ENCODE peak calls at places on chromosomes 13 and 19, in eight cellular contexts. T is Peyer's patch, D is right atrium auricular region, C is transverse colon, X is left lung, J is fibroblast of lung, S is tibial nerve, I is heart left ventricle. Z is an unnamed sample. For H3K27me3, the result is how much of the 10 kb centered on the place peaks cover.

GRCh38 chr13:41152005-41152404 is 19.4 kb upstream of the KBTBD6 start:
- DNase-seq in T (no peak), S (no peak), X (no peak), C (no peak), I (no peak), J (no peak), D (no peak), Z (no peak)

GRCh38 chr19:41565384-41565730 is 10.6 kb upstream of the CEACAM21 start:
- DNase-seq in C (no peak), J (no peak), T (no peak), D (no peak), I (no peak), X (no peak), S (no peak), Z (no peak)

GRCh38 chr13:106797081-106797640 is 229.2 kb upstream of the ARGLU1 start:
- DNase-seq in C (no peak), D (no peak), J (no peak), I (no peak), S (no peak), X (no peak), T (no peak), Z (no peak)

GRCh38 chr19:47716270-47716937 is 3.2 kb downstream of the EHD2 start:
- DNase-seq in I (no peak), D (no peak), T (no peak), J (no peak), C (no peak), S (no peak), X (no peak), Z (no peak)

GRCh38 chr19:50880241-50880640 is 7.0 kb downstream of the KLK2 start:
- DNase-seq in J (no peak), C (no peak), S (no peak), D (no peak), T (no peak), I (no peak), X (no peak), Z (no peak)

GRCh38 chr19:51821921-51822716 is 27.2 kb downstream of the FPR3 start:
- DNase-seq in X (no peak), J (no peak), I (no peak), S (no peak), T (no peak), D (no peak), C (no peak), Z (no peak)

GRCh38 chr13:49667773-49668172 is 23.5 kb downstream of the EBPL start:
- DNase-seq in T (no peak), D (no peak), X (no peak), C (no peak), S (no peak), I (no peak), J (peak), Z (no peak)

GRCh38 chr19:49488863-49489537 is 1.6 kb downstream of the RPL13A start:
- DNase-seq in S (no peak), I (no peak), C (no peak), D (no peak), T (no peak), J (no peak), X (no peak), Z (no peak)

GRCh38 chr13:94967183-94968039 is 255.1 kb upstream of the SOX21 start:
- DNase-seq in T (no peak), I (no peak), S (no peak), C (no peak), J (peak), X (no peak), D (no peak), Z (no peak)

GRCh38 chr13:52862358-52863206 is 14.1 kb upstream of the PCDH8 start:
- DNase-seq in X (no peak), D (no peak), J (no peak), I (no peak), C (peak), T (no peak), S (no peak), Z (no peak)

GRCh38 chr19:9150650-9151049 is 10.5 kb downstream of the ZNF317 start:
- DNase-seq in S (no peak), D (peak), J (no peak), C (no peak), X (no peak), I (no peak), T (no peak), Z (no peak)

GRCh38 chr19:16772841-16773240 is 53.2 kb downstream of the NWD1 start:
- DNase-seq in C (no peak), T (no peak), X (no peak), J (no peak), D (no peak), I (no peak), S (no peak), Z (no peak)

GRCh38 chr19:843180-843835 is 2.5 kb downstream of the PRTN3 start:
- DNase-seq in X (no peak), J (no peak), C (no peak), S (no peak), T (no peak), I (no peak), D (no peak), Z (no peak)

GRCh38 chr19:38635483-38636399 is 11.7 kb upstream of the ACTN4 start:
- DNase-seq in D (no peak), C (no peak), S (no peak), I (no peak), T (no peak), X (no peak), J (no peak), Z (no peak)

GRCh38 chr13:40137400-40137799 is 481.9 kb downstream of the COG6 start:
- DNase-seq in X (no peak), J (no peak), D (no peak), C (no peak), S (no peak), I (no peak), T (no peak), Z (no peak)

GRCh38 chr13:79423801-79424642 is 18.0 kb upstream of the RBM26 start:
- DNase-seq in C (no peak), T (no peak), D (no peak), J (peak), S (no peak), I (no peak), X (no peak), Z (no peak)

GRCh38 chr19:28633223-28634030 is 579.5 kb downstream of the UQCRFS1 start:
- DNase-seq in X (peak), D (no peak), S (no peak), J (peak), I (no peak), C (peak), T (no peak), Z (no peak)

GRCh38 chr19:48569814-48570213 is 17.8 kb downstream of the SULT2B1 start:
- DNase-seq in S (no peak), C (no peak), T (no peak), J (peak), I (no peak), D (no peak), X (no peak), Z (no peak)

GRCh38 chr13:85806553-85807175 is 7.4 kb upstream of the SLITRK6 start:
- DNase-seq in J (peak), C (no peak), D (no peak), T (no peak), I (no peak), S (no peak), X (no peak), Z (no peak)

GRCh38 chr13:46613409-46614049 is 60.6 kb downstream of the LRCH1 start:
- DNase-seq in C (no peak), D (no peak), J (no peak), X (no peak), T (no peak), I (no peak), S (no peak), Z (no peak)

GRCh38 chr13:75825161-75825560 is 189.0 kb downstream of the LMO7 start:
- DNase-seq in X (no peak), S (no peak), D (no peak), C (no peak), J (no peak), T (no peak), I (no peak), Z (no peak)

GRCh38 chr13:75480691-75481175 is 1.2 kb downstream of the TBC1D4 start:
- DNase-seq in C (peak), I (peak), S (peak), D (peak), J (peak), X (peak), T (no peak), Z (peak)

GRCh38 chr13:94710881-94711560 is 1.3 kb downstream of the SOX21 start:
- DNase-seq in J (no peak), D (no peak), X (no peak), C (no peak), S (no peak), I (no peak), T (no peak), Z (no peak)

GRCh38 chr13:24106429-24106828 is 54.1 kb upstream of the SPATA13 start:
- DNase-seq in J (no peak), T (no peak), C (no peak), I (no peak), S (no peak), X (no peak), D (no peak), Z (peak)

GRCh38 chr19:5627395-5627904 is 4.6 kb downstream of the SAFB start:
- DNase-seq in S (peak), X (peak), I (peak), J (peak), C (peak), D (no peak), T (peak), Z (peak)

GRCh38 chr13:38418286-38418685 is 68.6 kb downstream of the UFM1 start:
- DNase-seq in I (no peak), J (no peak), C (no peak), X (no peak), D (no peak), T (no peak), S (no peak), Z (no peak)

GRCh38 chr13:86002921-86003488 is 203.8 kb upstream of the SLITRK6 start:
- DNase-seq in T (no peak), C (no peak), D (no peak), S (no peak), I (no peak), X (no peak), J (no peak), Z (no peak)

GRCh38 chr19:38742906-38743305 is 1.4 kb downstream of the CAPN12 start:
- DNase-seq in D (no peak), J (no peak), C (no peak), S (no peak), T (no peak), X (no peak), I (no peak), Z (no peak)

GRCh38 chr19:42270346-42271044 is 1.4 kb downstream of the CIC start:
- DNase-seq in S (peak), C (peak), J (peak), T (peak), D (no peak), X (peak), I (no peak), Z (peak)

GRCh38 chr13:101611491-101612475 is 159.3 kb downstream of the ITGBL1 start:
- DNase-seq in J (peak), X (no peak), D (no peak), T (no peak), I (no peak), C (no peak), S (no peak), Z (no peak)

GRCh38 chr13:51942189-51942588 is 69.1 kb downstream of the ATP7B start:
- DNase-seq in T (no peak), C (peak), X (no peak), S (no peak), J (no peak), I (no peak), D (no peak), Z (no peak)

GRCh38 chr19:57056972-57057371 is 62.8 kb upstream of the USP29 start:
- DNase-seq in S (no peak), I (peak), X (no peak), J (no peak), T (no peak), C (peak), D (no peak), Z (no peak)

GRCh38 chr13:110699148-110700145 is 6.5 kb downstream of the CARS2 start:
- DNase-seq in D (no peak), I (no peak), C (no peak), J (no peak), X (no peak), S (no peak), T (no peak), Z (no peak)
- H3K27me3 ChIP-seq in D (under half), I (under half), C (under half), J (under half), X (under half), S (under half), T (under half), Z (under half)

GRCh38 chr19:46404884-46405658 is 8.3 kb downstream of the CCDC8 start:
- DNase-seq in S (no peak), X (no peak), T (no peak), I (no peak), C (no peak), D (no peak), J (no peak), Z (no peak)
- TF ChIP-seq CTCF in S (no peak), X (no peak), T (no peak), I (no peak), C (no peak), D (no peak), J (no peak), Z (no peak)

GRCh38 chr13:112012705-112013085 is 54.3 kb upstream of the SOX1 start:
- DNase-seq in S (no peak), X (no peak), D (no peak), T (no peak), J (no peak), C (no peak), I (no peak), Z (no peak)

GRCh38 chr13:112014857-112015256 is 52.1 kb upstream of the SOX1 start:
- DNase-seq in I (no peak), T (no peak), S (no peak), D (no peak), J (no peak), C (no peak), X (no peak), Z (no peak)

GRCh38 chr13:112010714-112011113 is 56.2 kb upstream of the SOX1 start:
- DNase-seq in D (no peak), I (no peak), C (no peak), S (no peak), J (no peak), X (no peak), T (no peak), Z (no peak)

GRCh38 chr13:112013665-112014064 is 53.3 kb upstream of the SOX1 start:
- DNase-seq in T (no peak), D (no peak), X (no peak), J (no peak), S (no peak), I (no peak), C (no peak), Z (no peak)

GRCh38 chr13:112012004-112012704 is 54.8 kb upstream of the SOX1 start:
- DNase-seq in J (no peak), D (no peak), S (no peak), T (no peak), I (no peak), X (peak), C (no peak), Z (no peak)
- H3K27me3 ChIP-seq in J (under half), D (under half), S (under half), T (under half), I (under half), X (under half), C (under half), Z (under half)

GRCh38 chr19:54430306-54431254 is 15.3 kb downstream of the TTYH1 start:
- DNase-seq in T (peak), J (no peak), I (no peak), C (peak), S (no peak), D (no peak), X (no peak), Z (no peak)
- TF ChIP-seq CTCF in T (no peak), J (no peak), I (peak), C (no peak), S (peak), D (peak), X (no peak), Z (peak)

DNA sequence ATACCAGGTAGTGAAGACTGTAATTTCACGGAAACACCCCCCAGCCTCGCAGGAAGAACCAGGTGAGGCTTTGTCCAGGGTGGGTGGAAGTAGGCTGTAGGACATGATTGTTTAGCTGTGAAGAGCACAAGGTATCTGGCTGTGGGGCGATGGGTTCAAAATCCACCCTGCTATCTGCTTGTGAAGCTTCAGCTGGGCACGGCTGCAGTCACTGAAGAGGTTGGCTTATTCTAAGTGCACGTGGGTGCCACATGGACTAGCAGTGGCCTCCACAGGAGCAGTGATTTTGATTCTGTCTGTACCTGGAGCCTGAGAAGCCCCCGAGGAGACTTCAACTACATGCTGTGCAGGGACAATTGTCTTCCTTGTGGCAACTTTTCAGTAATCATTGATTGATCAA is 254.1 kb downstream of the FGF9 start:
- DNase-seq in D (no peak), I (no peak), S (no peak), C (no peak), J (no peak), T (no peak), X (no peak), Z (no peak)
- H3K27me3 ChIP-seq in D (under half), I (under half), S (under half), C (under half), J (under half), T (under half), X (under half), Z (under half)

GRCh38 chr19:3852614-3853254 is 16.1 kb downstream of the ZFR2 start:
- DNase-seq in D (no peak), T (peak), C (peak), X (no peak), J (peak), S (no peak), I (no peak), Z (no peak)
- TF ChIP-seq CTCF in D (peak), T (no peak), C (peak), X (no peak), J (peak), S (no peak), I (no peak), Z (no peak)

GRCh38 chr19:12987781-12988180 is 7.5 kb upstream of the NFIX start:
- DNase-seq in X (no peak), D (no peak), J (no peak), T (no peak), C (no peak), I (no peak), S (no peak), Z (no peak)
- H3K27me3 ChIP-seq in X (under half), D (under half), J (under half), T (under half), C (under half), I (under half), S (under half), Z (under half)